ENCODE peak calls at places on chromosomes 12 and 14, in ten cellular contexts. F is tibial nerve; O is activated CD8-positive, alpha-beta memory T cell treated with anti-CD3 and anti-CD28 coated beads for 24 hours; H is RWPE1; J is NCI-H2171 treated with DMSO at 0.1 percent for 48 hours; D is astrocyte of the cerebellum; C is HEK293T; V is GM10248; X is Daoy; L is NCI-H2081. U is an unnamed sample.
A peak's percentile ranks its signal among the peaks of the same experiment; 100 is the strongest.

GRCh38 chr14:100398044-100398443 is 74.9 kb downstream of the SLC25A47 start:
- DNase-seq in H (peak; percentile 61), J (peak; percentile 61), V (no peak), X (no peak), L (no peak), D (no peak), C (no peak), O (no peak), F (no peak), U (no peak)

GRCh38 chr14:74618078-74618952 is 6.3 kb upstream of the LTBP2 start:
- DNase-seq in F (no peak), O (peak; percentile 87), H (peak; percentile 50), V (no peak), D (no peak), L (no peak), X (peak; percentile 89), J (no peak), C (no peak), U (peak; percentile 88)

GRCh38 chr12:96233168-96233567 is 39.0 kb downstream of the ELK3 start:
- DNase-seq in X (no peak), L (no peak), H (no peak), C (no peak), F (no peak), V (no peak), O (no peak), J (no peak), D (no peak), U (no peak)

GRCh38 chr12:52213541-52214420 is 19.3 kb upstream of the KRT7 start:
- DNase-seq in J (no peak), L (peak; percentile 72), D (peak; percentile 42), H (peak; percentile 69), F (no peak), V (peak; percentile 76), O (peak; percentile 76), X (peak; percentile 88), C (peak; percentile 88), U (peak; percentile 69)

GRCh38 chr12:111462134-111462821 is 56.6 kb downstream of the SH2B3 start:
- DNase-seq in O (no peak), D (no peak), J (no peak), F (no peak), L (no peak), V (no peak), H (no peak), C (no peak), X (no peak), U (no peak)

GRCh38 chr12:119130523-119130922 is 48.2 kb upstream of the HSPB8 start:
- DNase-seq in O (no peak), V (no peak), F (no peak), C (no peak), X (no peak), L (no peak), J (no peak), H (no peak), D (no peak), U (no peak)

GRCh38 chr14:22472935-22473854 is 115.8 kb downstream of the DAD1 start:
- DNase-seq in C (peak; percentile 43), H (peak; percentile 54), J (peak; percentile 86), D (peak; percentile 67), F (no peak), O (no peak), X (peak; percentile 56), L (no peak), V (peak; percentile 71), U (peak; percentile 60)

GRCh38 chr12:118714051-118714460 is 267.3 kb upstream of the SRRM4 start:
- DNase-seq in X (no peak), L (peak; percentile 31), D (no peak), O (no peak), J (peak; percentile 61), H (no peak), F (no peak), C (peak; percentile 55), V (peak; percentile 51), U (no peak)

GRCh38 chr14:54686219-54686870 is 119.4 kb downstream of the SAMD4A start:
- DNase-seq in L (no peak), H (no peak), X (peak; percentile 78), F (peak; percentile 50), C (no peak), O (no peak), J (no peak), V (no peak), D (peak; percentile 72), U (peak; percentile 79)

GRCh38 chr14:91755560-91755959 is 23.7 kb upstream of the CATSPERB start:
- DNase-seq in H (peak; percentile 55), D (peak; percentile 20), F (no peak), C (no peak), V (no peak), X (peak; percentile 25), J (no peak), L (no peak), O (no peak), U (no peak)

GRCh38 chr12:59808317-59808910 is 212.6 kb downstream of the SLC16A7 start:
- DNase-seq in C (peak; percentile 17), H (peak; percentile 20), O (no peak), L (peak; percentile 44), V (peak; percentile 43), D (peak; percentile 5), X (no peak), J (peak; percentile 46), F (no peak), U (peak; percentile 29)

GRCh38 chr12:131404705-131405104 is 306.2 kb upstream of the SFSWAP start:
- DNase-seq in O (no peak), X (no peak), V (no peak), H (no peak), C (no peak), D (no peak), F (no peak), L (no peak), J (no peak), U (no peak)

GRCh38 chr12:121165316-121165715 is 32.6 kb downstream of the P2RX7 start:
- DNase-seq in L (no peak), C (no peak), F (no peak), V (no peak), H (no peak), J (no peak), O (no peak), X (peak; percentile 85), D (peak; percentile 69), U (peak; percentile 18)